ENCODE peak calls at places on chromosomes 4 and X, in nine cellular contexts. One of them, this sample, is unnamed.

GRCh38 chr4:6333301-6334202 is 63.9 kb downstream of the WFS1 start:
- DNase-seq in upper lobe of right lung: no peak
- DNase-seq in fibroblast of pulmonary artery: peak
- DNase-seq in progenitor cell of endocrine pancreas: no peak
- DNase-seq in pancreas: no peak
- DNase-seq in neural progenitor cell: no peak
- DNase-seq in fibroblast of mammary gland: peak
- DNase-seq in NB4: peak
- DNase-seq in transverse colon: no peak
- DNase-seq in this sample: no peak

GRCh38 chr4:83010522-83011318 is at the start of gene LIN54:
- DNase-seq in upper lobe of right lung: peak
- DNase-seq in fibroblast of pulmonary artery: peak
- DNase-seq in progenitor cell of endocrine pancreas: peak
- DNase-seq in pancreas: peak
- DNase-seq in neural progenitor cell: peak
- DNase-seq in fibroblast of mammary gland: peak
- DNase-seq in NB4: peak
- DNase-seq in transverse colon: peak
- DNase-seq in this sample: peak

GRCh38 chr4:114173968-114174367 is 194.5 kb upstream of the ARSJ start:
- DNase-seq in upper lobe of right lung: no peak
- DNase-seq in fibroblast of pulmonary artery: no peak
- DNase-seq in progenitor cell of endocrine pancreas: no peak
- DNase-seq in pancreas: no peak
- DNase-seq in neural progenitor cell: no peak
- DNase-seq in fibroblast of mammary gland: peak
- DNase-seq in NB4: no peak
- DNase-seq in transverse colon: no peak
- DNase-seq in this sample: no peak

GRCh38 chrX:49840679-49841078 is 11.6 kb downstream of the PAGE4 start:
- DNase-seq in upper lobe of right lung: peak
- DNase-seq in fibroblast of pulmonary artery: peak
- DNase-seq in progenitor cell of endocrine pancreas: peak
- DNase-seq in pancreas: peak
- DNase-seq in neural progenitor cell: peak
- DNase-seq in fibroblast of mammary gland: peak
- DNase-seq in NB4: peak
- DNase-seq in transverse colon: peak
- DNase-seq in this sample: no peak

GRCh38 chr4:159146007-159146330 is 43.1 kb downstream of the RAPGEF2 start:
- DNase-seq in upper lobe of right lung: no peak
- DNase-seq in fibroblast of pulmonary artery: no peak
- DNase-seq in progenitor cell of endocrine pancreas: no peak
- DNase-seq in pancreas: no peak
- DNase-seq in neural progenitor cell: no peak
- DNase-seq in fibroblast of mammary gland: no peak
- DNase-seq in NB4: no peak
- DNase-seq in transverse colon: no peak
- DNase-seq in this sample: no peak

GRCh38 chr4:185209031-185209851 is at the start of gene SNX25:
- DNase-seq in upper lobe of right lung: peak
- DNase-seq in fibroblast of pulmonary artery: peak
- DNase-seq in progenitor cell of endocrine pancreas: peak
- DNase-seq in pancreas: peak
- DNase-seq in neural progenitor cell: peak
- DNase-seq in fibroblast of mammary gland: peak
- DNase-seq in NB4: peak
- DNase-seq in transverse colon: peak
- DNase-seq in this sample: peak

GRCh38 chrX:72048515-72049455 is 82.9 kb downstream of the RTL5 start:
- DNase-seq in upper lobe of right lung: no peak
- DNase-seq in fibroblast of pulmonary artery: no peak
- DNase-seq in progenitor cell of endocrine pancreas: no peak
- DNase-seq in pancreas: no peak
- DNase-seq in neural progenitor cell: no peak
- DNase-seq in fibroblast of mammary gland: no peak
- DNase-seq in NB4: peak
- DNase-seq in transverse colon: peak
- DNase-seq in this sample: no peak

GRCh38 chr4:186798951-186799659 is 75.4 kb upstream of the FAT1 start:
- DNase-seq in upper lobe of right lung: no peak
- DNase-seq in fibroblast of pulmonary artery: peak
- DNase-seq in progenitor cell of endocrine pancreas: no peak
- DNase-seq in pancreas: no peak
- DNase-seq in neural progenitor cell: no peak
- DNase-seq in fibroblast of mammary gland: peak
- DNase-seq in NB4: no peak
- DNase-seq in transverse colon: no peak
- DNase-seq in this sample: no peak

GRCh38 chr4:92847046-92847445 is 543.3 kb downstream of the GRID2 start:
- DNase-seq in upper lobe of right lung: no peak
- DNase-seq in fibroblast of pulmonary artery: no peak
- DNase-seq in progenitor cell of endocrine pancreas: no peak
- DNase-seq in pancreas: no peak
- DNase-seq in neural progenitor cell: no peak
- DNase-seq in fibroblast of mammary gland: no peak
- DNase-seq in NB4: no peak
- DNase-seq in transverse colon: no peak
- DNase-seq in this sample: no peak

GRCh38 chrX:118807151-118808017 is 16.2 kb upstream of the ZCCHC12 start:
- DNase-seq in upper lobe of right lung: no peak
- DNase-seq in fibroblast of pulmonary artery: peak
- DNase-seq in progenitor cell of endocrine pancreas: no peak
- DNase-seq in pancreas: peak
- DNase-seq in neural progenitor cell: peak
- DNase-seq in fibroblast of mammary gland: peak
- DNase-seq in NB4: peak
- DNase-seq in transverse colon: peak
- DNase-seq in this sample: no peak

GRCh38 chr4:183190900-183191527 is 92.0 kb downstream of the WWC2 start:
- DNase-seq in upper lobe of right lung: no peak
- DNase-seq in fibroblast of pulmonary artery: no peak
- DNase-seq in progenitor cell of endocrine pancreas: no peak
- DNase-seq in pancreas: no peak
- DNase-seq in neural progenitor cell: no peak
- DNase-seq in fibroblast of mammary gland: no peak
- DNase-seq in NB4: no peak
- DNase-seq in transverse colon: no peak
- DNase-seq in this sample: no peak

GRCh38 chr4:72063726-72064125 is 31.9 kb downstream of the NPFFR2 start:
- DNase-seq in upper lobe of right lung: no peak
- DNase-seq in fibroblast of pulmonary artery: no peak
- DNase-seq in progenitor cell of endocrine pancreas: no peak
- DNase-seq in pancreas: no peak
- DNase-seq in neural progenitor cell: no peak
- DNase-seq in fibroblast of mammary gland: no peak
- DNase-seq in NB4: no peak
- DNase-seq in transverse colon: no peak
- DNase-seq in this sample: no peak

GRCh38 chrX:10158279-10158939 is 1.6 kb downstream of the CLCN4 start:
- DNase-seq in upper lobe of right lung: peak
- DNase-seq in fibroblast of pulmonary artery: no peak
- DNase-seq in progenitor cell of endocrine pancreas: peak
- DNase-seq in pancreas: no peak
- DNase-seq in neural progenitor cell: peak
- DNase-seq in fibroblast of mammary gland: no peak
- DNase-seq in NB4: no peak
- DNase-seq in transverse colon: no peak
- DNase-seq in this sample: no peak

GRCh38 chr4:103904126-103904525 is 184.3 kb upstream of the TACR3 start:
- DNase-seq in upper lobe of right lung: no peak
- DNase-seq in fibroblast of pulmonary artery: no peak
- DNase-seq in progenitor cell of endocrine pancreas: no peak
- DNase-seq in pancreas: no peak
- DNase-seq in neural progenitor cell: no peak
- DNase-seq in fibroblast of mammary gland: peak
- DNase-seq in NB4: no peak
- DNase-seq in transverse colon: no peak
- DNase-seq in this sample: no peak

GRCh38 chrX:132023117-132023895 is at the start of gene STK26:
- DNase-seq in upper lobe of right lung: peak
- DNase-seq in fibroblast of pulmonary artery: peak
- DNase-seq in progenitor cell of endocrine pancreas: peak
- DNase-seq in pancreas: peak
- DNase-seq in neural progenitor cell: peak
- DNase-seq in fibroblast of mammary gland: peak
- DNase-seq in NB4: peak
- DNase-seq in transverse colon: peak
- DNase-seq in this sample: peak

GRCh38 chr4:3040447-3041191 is 33.7 kb downstream of the HTT-AS start:
- DNase-seq in upper lobe of right lung: no peak
- DNase-seq in fibroblast of pulmonary artery: no peak
- DNase-seq in progenitor cell of endocrine pancreas: no peak
- DNase-seq in pancreas: no peak
- DNase-seq in neural progenitor cell: no peak
- DNase-seq in fibroblast of mammary gland: no peak
- DNase-seq in NB4: no peak
- DNase-seq in transverse colon: no peak
- DNase-seq in this sample: peak

GRCh38 chr4:174332741-174333493 is 49.2 kb downstream of the CEP44 start:
- DNase-seq in upper lobe of right lung: no peak
- DNase-seq in fibroblast of pulmonary artery: peak
- DNase-seq in progenitor cell of endocrine pancreas: no peak
- DNase-seq in pancreas: no peak
- DNase-seq in neural progenitor cell: no peak
- DNase-seq in fibroblast of mammary gland: peak
- DNase-seq in NB4: no peak
- DNase-seq in transverse colon: no peak
- DNase-seq in this sample: no peak

GRCh38 chr4:98262431-98262830 is 1.2 kb downstream of the RAP1GDS1 start:
- DNase-seq in upper lobe of right lung: no peak
- DNase-seq in fibroblast of pulmonary artery: no peak
- DNase-seq in progenitor cell of endocrine pancreas: no peak
- DNase-seq in pancreas: peak
- DNase-seq in neural progenitor cell: no peak
- DNase-seq in fibroblast of mammary gland: peak
- DNase-seq in NB4: peak
- DNase-seq in transverse colon: no peak
- DNase-seq in this sample: no peak

GRCh38 chrX:139691493-139691842 is 16.5 kb downstream of the MCF2 start:
- DNase-seq in upper lobe of right lung: no peak
- DNase-seq in fibroblast of pulmonary artery: peak
- DNase-seq in progenitor cell of endocrine pancreas: no peak
- DNase-seq in pancreas: no peak
- DNase-seq in neural progenitor cell: peak
- DNase-seq in fibroblast of mammary gland: peak
- DNase-seq in NB4: no peak
- DNase-seq in transverse colon: no peak
- DNase-seq in this sample: no peak

GRCh38 chr4:152090543-152090942 is 329.7 kb upstream of the GATB start:
- DNase-seq in upper lobe of right lung: no peak
- DNase-seq in fibroblast of pulmonary artery: peak
- DNase-seq in progenitor cell of endocrine pancreas: no peak
- DNase-seq in pancreas: no peak
- DNase-seq in neural progenitor cell: no peak
- DNase-seq in fibroblast of mammary gland: peak
- DNase-seq in NB4: peak
- DNase-seq in transverse colon: no peak
- DNase-seq in this sample: no peak

GRCh38 chr4:6180841-6181631 is 19.3 kb downstream of the JAKMIP1 start:
- DNase-seq in upper lobe of right lung: no peak
- DNase-seq in fibroblast of pulmonary artery: no peak
- DNase-seq in progenitor cell of endocrine pancreas: no peak
- DNase-seq in pancreas: no peak
- DNase-seq in neural progenitor cell: no peak
- DNase-seq in fibroblast of mammary gland: no peak
- DNase-seq in NB4: no peak
- DNase-seq in transverse colon: no peak
- DNase-seq in this sample: no peak

GRCh38 chrX:37348237-37349130 is 680 bp upstream of the PRRG1 start:
- DNase-seq in upper lobe of right lung: no peak
- DNase-seq in fibroblast of pulmonary artery: peak
- DNase-seq in progenitor cell of endocrine pancreas: no peak
- DNase-seq in pancreas: no peak
- DNase-seq in neural progenitor cell: no peak
- DNase-seq in fibroblast of mammary gland: no peak
- DNase-seq in NB4: no peak
- DNase-seq in transverse colon: no peak
- DNase-seq in this sample: no peak

GRCh38 chrX:103158317-103158621 is 56.6 kb upstream of the BEX4 start:
- DNase-seq in upper lobe of right lung: no peak
- DNase-seq in fibroblast of pulmonary artery: no peak
- DNase-seq in progenitor cell of endocrine pancreas: no peak
- DNase-seq in pancreas: no peak
- DNase-seq in neural progenitor cell: no peak
- DNase-seq in fibroblast of mammary gland: no peak
- DNase-seq in NB4: no peak
- DNase-seq in transverse colon: no peak
- DNase-seq in this sample: no peak
- TF ChIP-seq CTCF in upper lobe of right lung: no peak
- TF ChIP-seq CTCF in fibroblast of pulmonary artery: no peak
- TF ChIP-seq CTCF in progenitor cell of endocrine pancreas: no peak
- TF ChIP-seq CTCF in pancreas: no peak
- TF ChIP-seq CTCF in neural progenitor cell: no peak
- TF ChIP-seq CTCF in fibroblast of mammary gland: no peak
- TF ChIP-seq CTCF in NB4: no peak
- TF ChIP-seq CTCF in transverse colon: no peak
- TF ChIP-seq CTCF in this sample: peak

DNA sequence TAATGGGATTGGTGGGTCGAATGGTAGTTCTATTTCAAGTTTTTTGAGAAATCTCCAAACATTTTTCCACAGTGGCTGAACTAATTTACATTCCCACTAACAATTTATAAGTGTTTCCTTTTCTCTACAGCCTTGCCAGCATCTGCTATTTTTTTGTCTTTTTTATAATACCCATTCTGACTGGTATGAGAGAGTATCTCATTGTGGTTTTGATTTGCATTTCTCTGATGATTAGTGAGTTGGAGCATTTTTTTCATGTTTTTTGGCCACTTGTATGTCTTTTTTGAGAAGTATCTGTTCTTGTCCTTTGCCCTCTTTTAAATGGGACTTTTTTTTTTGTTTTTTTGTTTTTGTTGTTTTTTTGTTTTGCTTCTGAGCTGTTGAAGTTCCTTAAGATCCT is 200.0 kb upstream of the GK2 start:
- DNase-seq in upper lobe of right lung: no peak
- DNase-seq in fibroblast of pulmonary artery: no peak
- DNase-seq in progenitor cell of endocrine pancreas: no peak
- DNase-seq in pancreas: no peak
- DNase-seq in neural progenitor cell: no peak
- DNase-seq in fibroblast of mammary gland: no peak
- DNase-seq in NB4: no peak
- DNase-seq in transverse colon: no peak
- DNase-seq in this sample: no peak
- TF ChIP-seq CTCF in upper lobe of right lung: no peak
- TF ChIP-seq CTCF in fibroblast of pulmonary artery: no peak
- TF ChIP-seq CTCF in progenitor cell of endocrine pancreas: no peak
- TF ChIP-seq CTCF in pancreas: no peak
- TF ChIP-seq CTCF in neural progenitor cell: no peak
- TF ChIP-seq CTCF in fibroblast of mammary gland: no peak
- TF ChIP-seq CTCF in NB4: no peak
- TF ChIP-seq CTCF in transverse colon: no peak
- TF ChIP-seq CTCF in this sample: no peak

GRCh38 chr4:180641495-180641894 is 1601.7 kb upstream of the TENM3 start:
- DNase-seq in upper lobe of right lung: no peak
- DNase-seq in fibroblast of pulmonary artery: no peak
- DNase-seq in progenitor cell of endocrine pancreas: no peak
- DNase-seq in pancreas: no peak
- DNase-seq in neural progenitor cell: no peak
- DNase-seq in fibroblast of mammary gland: no peak
- DNase-seq in NB4: no peak
- DNase-seq in transverse colon: no peak
- DNase-seq in this sample: no peak
- TF ChIP-seq CTCF in upper lobe of right lung: no peak
- TF ChIP-seq CTCF in fibroblast of pulmonary artery: no peak
- TF ChIP-seq CTCF in progenitor cell of endocrine pancreas: no peak
- TF ChIP-seq CTCF in pancreas: no peak
- TF ChIP-seq CTCF in neural progenitor cell: no peak
- TF ChIP-seq CTCF in fibroblast of mammary gland: no peak
- TF ChIP-seq CTCF in NB4: no peak
- TF ChIP-seq CTCF in transverse colon: no peak
- TF ChIP-seq CTCF in this sample: no peak

GRCh38 chr4:89837385-89837995 is 529 bp upstream of the SNCA start:
- DNase-seq in upper lobe of right lung: no peak
- DNase-seq in fibroblast of pulmonary artery: peak
- DNase-seq in progenitor cell of endocrine pancreas: peak
- DNase-seq in pancreas: no peak
- DNase-seq in neural progenitor cell: peak
- DNase-seq in fibroblast of mammary gland: peak
- DNase-seq in NB4: no peak
- DNase-seq in transverse colon: no peak
- DNase-seq in this sample: no peak
- TF ChIP-seq CTCF in upper lobe of right lung: no peak
- TF ChIP-seq CTCF in fibroblast of pulmonary artery: no peak
- TF ChIP-seq CTCF in progenitor cell of endocrine pancreas: peak
- TF ChIP-seq CTCF in pancreas: no peak
- TF ChIP-seq CTCF in neural progenitor cell: peak
- TF ChIP-seq CTCF in fibroblast of mammary gland: no peak
- TF ChIP-seq CTCF in NB4: no peak
- TF ChIP-seq CTCF in transverse colon: no peak
- TF ChIP-seq CTCF in this sample: no peak